ENCODE peak calls at places on chromosomes 4 and X, in ten cellular contexts. Z, D, V, G, I, F, W, Q, S and B are unnamed samples.

GRCh38 chr4:168917150-168917779 is 92.8 kb downstream of the CBR4 start:
- DNase-seq in Z (peak; percentile 54), Q (peak; percentile 24), G (peak; percentile 46), F (no peak), V (no peak), I (peak; percentile 37), D (no peak), W (peak; percentile 48), S (peak; percentile 71), B (no peak)

GRCh38 chr4:98773638-98774037 is 115.2 kb upstream of the TSPAN5 start:
- DNase-seq in D (no peak), W (no peak), S (no peak), V (no peak), F (no peak), I (peak; percentile 83), Z (no peak), G (no peak), Q (no peak), B (no peak)

GRCh38 chrX:154334496-154334895 is 38.9 kb downstream of the TKTL1 start:
- DNase-seq in Q (no peak), D (no peak), S (no peak), F (no peak), W (no peak), V (no peak), Z (no peak), I (no peak), G (no peak), B (no peak)

GRCh38 chrX:129739591-129739990 is 812 bp downstream of the XPNPEP2 start:
- DNase-seq in Z (no peak), V (no peak), D (no peak), F (no peak), G (no peak), Q (no peak), I (no peak), S (no peak), W (no peak), B (no peak)

GRCh38 chr4:161134795-161135194 is 1029.0 kb downstream of the FSTL5 start:
- DNase-seq in W (no peak), G (no peak), I (no peak), Z (no peak), F (no peak), V (no peak), Q (no peak), S (no peak), D (no peak), B (no peak)

GRCh38 chr4:161931089-161931488 is 232.7 kb downstream of the FSTL5 start:
- DNase-seq in I (peak; percentile 12), D (no peak), Q (no peak), G (no peak), F (no peak), Z (no peak), W (no peak), V (no peak), S (no peak), B (no peak)

GRCh38 chrX:140980271-140980670 is 22.1 kb upstream of the SPANXB1 start:
- DNase-seq in Z (no peak), I (no peak), S (no peak), Q (no peak), G (no peak), D (no peak), V (no peak), F (no peak), W (no peak), B (no peak)

GRCh38 chrX:149630681-149631292 is 805 bp downstream of the TMEM185A start:
- DNase-seq in I (peak; percentile 29), W (peak; percentile 49), Z (peak; percentile 55), G (no peak), F (peak; percentile 18), V (peak; percentile 11), Q (peak; percentile 19), S (peak; percentile 47), D (no peak), B (no peak)

GRCh38 chr4:187550256-187550950 is 445.2 kb upstream of the ZFP42 start:
- DNase-seq in F (no peak), W (peak; percentile 4), S (no peak), I (peak; percentile 64), Z (peak; percentile 30), V (no peak), G (no peak), D (no peak), Q (peak; percentile 28), B (no peak)

GRCh38 chr4:82899339-82899738 is 1.2 kb upstream of the THAP9 start:
- DNase-seq in F (no peak), G (no peak), Q (no peak), V (no peak), W (no peak), D (no peak), Z (no peak), I (peak; percentile 31), S (peak; percentile 40), B (no peak)

GRCh38 chr4:118113220-118113619 is 78.9 kb downstream of the NDST3 start:
- DNase-seq in Z (peak; percentile 24), S (no peak), D (no peak), V (no peak), Q (no peak), G (no peak), I (no peak), F (no peak), W (no peak), B (no peak)

GRCh38 chr4:110514889-110515479 is 39.0 kb downstream of the ENPEP start:
- DNase-seq in I (peak; percentile 43), W (peak; percentile 34), F (no peak), V (no peak), D (no peak), Q (no peak), Z (peak; percentile 30), G (peak; percentile 48), S (peak; percentile 47), B (no peak)
- TF ChIP-seq CTCF in I (peak; percentile 30), W (peak; percentile 59), F (peak; percentile 47), V (peak; percentile 77), D (peak; percentile 93), Q (peak; percentile 32), Z (peak; percentile 67), G (peak; percentile 58), S (peak; percentile 66), B (peak; percentile 83)

GRCh38 chr4:24550773-24551172 is 33.6 kb downstream of the DHX15 start:
- DNase-seq in G (no peak), V (no peak), Q (no peak), D (no peak), I (no peak), W (no peak), S (peak; percentile 10), F (no peak), Z (no peak), B (no peak)

GRCh38 chr4:24557036-24558022 is 27.0 kb downstream of the DHX15 start:
- DNase-seq in G (no peak), F (no peak), Q (peak; percentile 41), I (peak; percentile 34), W (no peak), Z (peak; percentile 63), D (no peak), V (no peak), S (peak; percentile 42), B (no peak)

GRCh38 chr4:24547979-24548378 is 36.4 kb downstream of the DHX15 start:
- DNase-seq in I (no peak), F (no peak), Z (no peak), Q (no peak), G (no peak), D (no peak), S (no peak), V (no peak), W (no peak), B (no peak)

DNA sequence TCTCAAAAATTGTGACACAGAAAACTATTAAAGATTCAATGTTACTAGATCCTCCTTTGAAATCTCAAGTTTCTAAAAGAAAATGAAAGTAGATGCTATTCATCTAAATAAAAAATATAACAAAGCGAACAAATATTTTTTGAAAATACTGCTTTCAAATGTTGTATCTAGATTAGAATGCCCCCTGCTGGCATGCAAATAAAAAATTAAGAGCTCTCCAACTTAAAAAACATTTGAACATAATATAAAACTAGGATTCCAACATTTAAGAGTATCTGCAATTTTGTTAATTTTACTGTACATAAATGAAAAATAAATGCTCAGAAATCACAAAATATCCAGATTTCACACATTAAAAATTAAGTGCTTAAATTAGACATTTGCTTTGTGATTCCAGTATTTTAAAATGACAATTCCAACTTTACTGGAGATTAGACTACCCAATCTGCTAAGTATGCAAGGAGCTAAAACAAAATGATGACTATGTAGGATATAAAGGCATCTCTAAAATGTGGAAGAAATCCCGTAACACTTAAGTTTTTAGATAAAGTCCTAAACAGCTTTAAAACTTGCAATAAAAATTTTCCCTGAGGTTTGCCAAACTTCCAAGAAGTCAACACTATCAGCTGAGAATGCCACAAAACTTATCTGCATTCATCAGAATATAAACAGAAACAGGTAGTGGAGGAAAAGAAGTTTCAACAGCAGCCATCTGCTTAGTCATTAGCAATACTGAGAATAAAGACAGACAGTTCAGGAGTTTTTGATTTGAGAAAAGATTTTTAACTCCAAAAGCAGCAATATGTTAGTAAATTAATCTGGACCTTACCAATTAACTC is 32.6 kb downstream of the DHX15 start:
- DNase-seq in Z (peak; percentile 70), F (peak; percentile 50), I (no peak), S (peak; percentile 24), W (no peak), G (no peak), V (no peak), Q (no peak), D (no peak), B (no peak)
- TF ChIP-seq CTCF in Z (peak; percentile 51), F (peak; percentile 17), I (no peak), S (peak; percentile 39), W (peak; percentile 25), G (peak; percentile 48), V (peak; percentile 53), Q (no peak), D (peak; percentile 43), B (peak; percentile 61)

DNA sequence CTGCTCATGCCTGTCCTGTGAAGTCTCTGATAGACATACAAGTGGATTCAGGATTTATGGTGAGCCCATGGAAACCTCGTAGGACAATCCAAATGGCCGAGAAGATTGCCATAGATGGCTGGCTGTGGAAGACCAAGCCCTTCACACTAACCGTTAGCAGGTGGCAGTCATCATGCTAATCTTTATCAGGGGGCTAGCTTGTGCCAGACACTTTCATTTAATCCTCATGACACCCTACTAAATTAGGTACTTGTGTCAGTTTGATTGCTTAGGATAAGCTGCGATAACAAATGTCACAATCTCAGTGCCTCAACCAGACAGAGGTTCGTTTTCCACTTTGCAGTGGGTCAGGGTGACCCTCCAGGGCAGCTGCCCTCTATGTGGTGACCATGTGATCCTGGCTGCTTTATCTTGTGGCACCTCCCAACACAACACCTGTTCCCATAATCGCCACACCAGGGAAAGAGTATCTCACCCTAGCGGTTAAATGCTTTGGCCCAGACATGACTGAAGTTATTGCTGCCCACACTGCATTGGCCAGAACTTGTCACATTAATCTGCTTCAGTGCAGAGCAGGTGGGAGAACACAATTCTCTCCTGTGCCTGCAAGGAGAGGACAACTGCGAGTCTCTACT is 60.8 kb downstream of the REPS2 start:
- DNase-seq in I (no peak), G (peak; percentile 23), F (no peak), S (peak; percentile 47), Q (no peak), V (no peak), D (no peak), Z (no peak), W (peak; percentile 13), B (no peak)
- TF ChIP-seq CTCF in I (no peak), G (peak; percentile 33), F (peak; percentile 55), S (peak; percentile 45), Q (peak; percentile 67), V (peak; percentile 34), D (no peak), Z (no peak), W (peak; percentile 14), B (peak; percentile 43)

DNA sequence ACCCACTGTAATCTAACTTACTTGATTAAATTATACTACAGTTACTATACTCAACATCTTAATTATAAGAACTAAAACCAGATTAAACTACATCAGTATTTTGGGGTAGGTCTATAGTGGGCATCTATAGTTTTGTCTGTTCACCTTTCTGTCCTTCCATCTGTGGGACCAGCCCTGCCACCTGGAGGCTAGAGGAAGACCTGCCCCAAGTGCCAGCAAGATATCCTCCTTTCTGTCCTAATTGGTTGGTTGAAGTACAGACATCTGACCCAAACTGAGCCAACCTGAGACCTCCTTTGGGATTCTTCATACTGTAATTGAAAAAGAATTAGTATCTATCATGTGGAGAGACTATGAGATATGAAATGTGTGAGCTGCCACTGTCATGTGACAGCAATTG is 172.2 kb upstream of the TLL1 start:
- DNase-seq in D (no peak), W (peak; percentile 6), G (no peak), Z (no peak), Q (no peak), S (no peak), I (peak; percentile 33), F (no peak), V (no peak), B (no peak)
- TF ChIP-seq CTCF in D (no peak), W (no peak), G (peak; percentile 29), Z (no peak), Q (peak; percentile 58), S (peak; percentile 29), I (peak; percentile 51), F (no peak), V (peak; percentile 24), B (peak; percentile 19)